ENCODE peak calls at places on chromosomes 2 and 18, in eight cellular contexts. A is WTC11; S is AG08395; V is Right ventricle myocardium superior; R is H7; C is GM04503; N is activated naive CD4-positive, alpha-beta T cell treated with anti-CD3 and anti-CD28 coated beads for 36 hours; I is left cardiac atrium. G is an unnamed sample.
A peak's percentile ranks its signal among the peaks of the same experiment; 100 is the strongest.

GRCh38 chr2:145043399-145043834 is 523.5 kb upstream of the ZEB2 start:
- DNase-seq in A (peak; percentile 7), S (no peak), V (no peak), R (no peak), C (no peak), N (no peak), I (no peak), G (no peak)

GRCh38 chr18:49588171-49588570 is 26.3 kb downstream of the LIPG start:
- DNase-seq in A (no peak), S (no peak), V (no peak), R (no peak), C (no peak), N (no peak), I (no peak), G (no peak)

GRCh38 chr2:109336296-109336695 is 207.3 kb downstream of the SH3RF3 start:
- DNase-seq in A (no peak), S (no peak), V (no peak), R (no peak), C (no peak), N (no peak), I (no peak), G (no peak)

GRCh38 chr2:240981273-240981672 is 17.1 kb upstream of the SNED1 start:
- DNase-seq in A (no peak), S (peak; percentile 52), V (peak; percentile 10), R (no peak), C (no peak), N (no peak), I (no peak), G (no peak)

GRCh38 chr18:50268022-50268747 is 1.9 kb upstream of the CFAP53 start:
- DNase-seq in A (peak; percentile 95), S (peak; percentile 71), V (peak; percentile 93), R (peak; percentile 97), C (no peak), N (peak; percentile 82), I (peak; percentile 90), G (no peak)

GRCh38 chr2:212157011-212157410 is 381.6 kb downstream of the ERBB4 start:
- DNase-seq in A (no peak), S (peak; percentile 7), V (no peak), R (no peak), C (no peak), N (no peak), I (no peak), G (no peak)

GRCh38 chr18:67926929-67927864 is 410.7 kb upstream of the DSEL start:
- DNase-seq in A (no peak), S (no peak), V (no peak), R (no peak), C (no peak), N (no peak), I (no peak), G (no peak)

GRCh38 chr2:190636362-190636761 is 12.5 kb upstream of the NAB1 start:
- DNase-seq in A (no peak), S (peak; percentile 35), V (no peak), R (no peak), C (no peak), N (no peak), I (no peak), G (no peak)

GRCh38 chr2:13480057-13480456 is 763.3 kb downstream of the TRIB2 start:
- DNase-seq in A (no peak), S (no peak), V (no peak), R (no peak), C (no peak), N (no peak), I (no peak), G (no peak)